ENCODE peak calls at places on chromosomes 3 and 15, in six cellular contexts. N, V, U, Y, X and E are unnamed samples. For H3K9me3, the result is how much of the 10 kb centered on the place peaks cover.

GRCh38 chr3:128993461-128994172 is at the start of gene CFAP92:
- DNase-seq in N (no peak), V (peak), U (peak), Y (peak), X (no peak), E (peak)

GRCh38 chr3:133895208-133896001 is at the start of gene RAB6B:
- DNase-seq in N (no peak), V (peak), U (peak), Y (peak), X (no peak), E (no peak)

GRCh38 chr3:129665024-129665768 is 58.7 kb upstream of the PLXND1 start:
- DNase-seq in N (no peak), V (no peak), U (no peak), Y (no peak), X (no peak), E (no peak)

GRCh38 chr3:30440147-30440604 is 166.2 kb upstream of the TGFBR2 start:
- DNase-seq in N (peak), V (no peak), U (no peak), Y (no peak), X (no peak), E (no peak)

GRCh38 chr15:55514414-55514850 is 6.4 kb upstream of the DNAAF4 start:
- DNase-seq in N (no peak), V (no peak), U (no peak), Y (no peak), X (no peak), E (no peak)

GRCh38 chr15:65856821-65857455 is 12.4 kb upstream of the RAB11A start:
- DNase-seq in N (no peak), V (peak), U (peak), Y (peak), X (no peak), E (peak)

GRCh38 chr3:128282392-128283196 is 129.3 kb downstream of the EEFSEC start:
- DNase-seq in N (no peak), V (peak), U (no peak), Y (peak), X (no peak), E (no peak)

GRCh38 chr3:50627407-50628051 is 10.6 kb downstream of the MAPKAPK3 start:
- DNase-seq in N (no peak), V (peak), U (peak), Y (no peak), X (no peak), E (no peak)

GRCh38 chr3:107384428-107384827 is 7.2 kb downstream of the CCDC54 start:
- DNase-seq in N (no peak), V (no peak), U (no peak), Y (no peak), X (no peak), E (no peak)

GRCh38 chr15:58357529-58358476 is 74.0 kb upstream of the LIPC start:
- DNase-seq in N (no peak), V (no peak), U (no peak), Y (no peak), X (no peak), E (no peak)

GRCh38 chr15:85527907-85528306 is 147.5 kb downstream of the AKAP13 start:
- DNase-seq in N (no peak), V (peak), U (no peak), Y (no peak), X (no peak), E (no peak)

GRCh38 chr15:77495806-77496589 is 75.3 kb downstream of the HMG20A start:
- DNase-seq in N (no peak), V (peak), U (peak), Y (no peak), X (no peak), E (no peak)

GRCh38 chr15:41334293-41335120 is 1.8 kb downstream of the NUSAP1 start:
- DNase-seq in N (no peak), V (no peak), U (peak), Y (no peak), X (no peak), E (no peak)

GRCh38 chr3:123651449-123652345 is 66.8 kb upstream of the HACD2 start:
- DNase-seq in N (no peak), V (no peak), U (no peak), Y (no peak), X (no peak), E (no peak)

GRCh38 chr15:39304931-39305728 is 275.7 kb upstream of the THBS1 start:
- DNase-seq in N (no peak), V (no peak), U (no peak), Y (no peak), X (no peak), E (no peak)

GRCh38 chr3:51719413-51720025 is 12.7 kb downstream of the GRM2 start:
- DNase-seq in N (no peak), V (no peak), U (no peak), Y (no peak), X (no peak), E (no peak)

GRCh38 chr3:14431556-14431927 is 29.1 kb downstream of the SLC6A6 start:
- DNase-seq in N (no peak), V (no peak), U (no peak), Y (no peak), X (no peak), E (no peak)

GRCh38 chr15:68192117-68192516 is 13.0 kb downstream of the CALML4 start:
- DNase-seq in N (no peak), V (no peak), U (no peak), Y (no peak), X (no peak), E (no peak)

GRCh38 chr3:139328356-139328755 is 15.5 kb upstream of the MRPS22 start:
- DNase-seq in N (no peak), V (no peak), U (no peak), Y (no peak), X (no peak), E (no peak)

GRCh38 chr3:81723732-81724313 is 37.6 kb downstream of the GBE1 start:
- DNase-seq in N (no peak), V (no peak), U (no peak), Y (no peak), X (no peak), E (no peak)

GRCh38 chr3:52053307-52054304 is 2.8 kb downstream of the DUSP7 start:
- DNase-seq in N (no peak), V (peak), U (peak), Y (no peak), X (no peak), E (no peak)

GRCh38 chr3:188396251-188396650 is 242.3 kb downstream of the LPP start:
- DNase-seq in N (no peak), V (no peak), U (no peak), Y (no peak), X (no peak), E (no peak)

GRCh38 chr3:33751320-33751719 is 33.3 kb upstream of the CLASP2 start:
- DNase-seq in N (no peak), V (no peak), U (no peak), Y (no peak), X (no peak), E (no peak)

GRCh38 chr3:197186887-197187588 is 111.4 kb downstream of the DLG1 start:
- DNase-seq in N (peak), V (no peak), U (peak), Y (no peak), X (peak), E (no peak)

GRCh38 chr15:66138882-66139281 is 114.7 kb downstream of the MEGF11 start:
- DNase-seq in N (no peak), V (no peak), U (no peak), Y (no peak), X (no peak), E (no peak)

GRCh38 chr15:42710662-42711061 is 26.3 kb downstream of the CDAN1 start:
- DNase-seq in N (no peak), V (no peak), U (no peak), Y (no peak), X (no peak), E (no peak)

GRCh38 chr3:52670621-52671521 is 14.8 kb downstream of the PBRM1 start:
- DNase-seq in N (peak), V (no peak), U (no peak), Y (no peak), X (no peak), E (no peak)

DNA sequence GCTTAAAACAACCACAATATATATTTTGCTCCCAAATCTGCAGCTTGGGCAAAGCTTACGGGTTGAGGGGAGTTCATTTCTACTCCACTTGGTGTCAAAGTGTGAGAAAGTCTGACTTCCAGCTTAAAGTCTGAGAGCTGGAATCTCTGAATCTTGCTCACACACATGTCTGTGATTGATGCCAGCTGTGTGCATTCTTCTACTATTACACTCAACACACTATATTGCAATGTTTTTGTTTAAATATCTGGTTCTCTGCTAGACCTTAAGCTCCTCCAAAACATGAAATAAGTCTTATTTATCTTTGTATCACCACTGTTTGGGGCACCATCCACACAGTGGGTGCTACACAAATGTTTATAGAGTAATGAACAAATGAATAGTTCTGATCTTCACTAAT is 36.7 kb upstream of the SECISBP2L start:
- DNase-seq in N (no peak), V (no peak), U (no peak), Y (no peak), X (no peak), E (no peak)
- H3K9me3 ChIP-seq in N (under half), V (under half), U (under half), Y (under half), X (under half), E (under half)

DNA sequence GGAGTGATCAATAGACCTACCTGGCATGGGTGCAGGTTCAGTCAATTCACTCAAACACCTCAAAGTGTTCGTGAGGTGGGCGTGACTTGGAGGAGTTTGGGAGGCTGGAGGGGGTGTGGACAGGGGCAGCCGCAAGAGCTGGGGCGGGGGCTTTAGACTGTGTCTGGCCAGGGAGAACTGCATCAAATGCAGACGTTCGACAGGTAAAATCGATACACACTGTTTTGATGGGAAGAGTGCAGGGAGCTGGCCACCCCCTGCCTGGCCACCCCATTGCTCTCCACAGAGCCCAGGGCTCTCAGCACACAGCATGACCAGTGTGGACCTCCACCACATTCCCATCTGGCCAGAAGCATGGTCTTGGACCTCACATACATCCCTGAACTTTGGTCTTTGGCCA is 412.1 kb downstream of the OCA2 start:
- DNase-seq in N (no peak), V (no peak), U (no peak), Y (no peak), X (no peak), E (no peak)
- H3K9me3 ChIP-seq in N (under half), V (under half), U (under half), Y (under half), X (under half), E (under half)

GRCh38 chr15:83039206-83039605 is 27.8 kb upstream of the C15orf40 start:
- DNase-seq in N (no peak), V (no peak), U (no peak), Y (no peak), X (no peak), E (no peak)

GRCh38 chr15:83036253-83036652 is 24.8 kb upstream of the C15orf40 start:
- DNase-seq in N (no peak), V (no peak), U (no peak), Y (no peak), X (no peak), E (no peak)
- H3K9me3 ChIP-seq in N (under half), V (under half), U (under half), Y (under half), X (under half), E (under half)

GRCh38 chr3:6266135-6266534 is 594.8 kb upstream of the GRM7 start:
- DNase-seq in N (no peak), V (no peak), U (no peak), Y (no peak), X (no peak), E (no peak)
- H3K9me3 ChIP-seq in N (under half), V (under half), U (under half), Y (under half), X (under half), E (under half)

GRCh38 chr15:79914728-79915127 is 17.9 kb upstream of the MTHFS start:
- DNase-seq in N (no peak), V (no peak), U (no peak), Y (no peak), X (no peak), E (no peak)
- H3K9me3 ChIP-seq in N (under half), V (half or more), U (under half), Y (under half), X (under half), E (under half)